ENCODE peak calls at places on chromosomes 6 and 20, in four cellular contexts. Z is IMR-90, M is mesenchymal stem cell, R is trophoblast cell. O is an unnamed sample.

GRCh38 chr6:29490552-29490951 is 2.8 kb upstream of the MAS1L start:
- DNase-seq in Z (no peak), M (no peak), R (no peak), O (no peak)

GRCh38 chr6:8329592-8329991 is 105.8 kb downstream of the SLC35B3 start:
- DNase-seq in R (no peak), Z (no peak), M (no peak), O (no peak)

GRCh38 chr6:112218563-112218962 is 35.8 kb downstream of the LAMA4 start:
- DNase-seq in M (no peak), R (no peak), Z (no peak), O (peak; percentile 16)

GRCh38 chr6:116840091-116840490 is 11.2 kb upstream of the GPRC6A start:
- DNase-seq in M (peak; percentile 39), R (no peak), Z (peak; percentile 50), O (no peak)

GRCh38 chr6:168228676-168229367 is 90.8 kb downstream of the DACT2 start:
- DNase-seq in Z (no peak), M (no peak), R (no peak), O (no peak)

GRCh38 chr6:88975369-88975768 is 12.0 kb upstream of the RNGTT start:
- DNase-seq in R (no peak), M (no peak), Z (no peak), O (no peak)

GRCh38 chr6:75204222-75204958 is 1.5 kb downstream of the COL12A1 start:
- DNase-seq in Z (peak; percentile 96), R (peak; percentile 87), M (peak; percentile 95), O (peak; percentile 85)

GRCh38 chr6:44831002-44831610 is 443.6 kb downstream of the CDC5L start:
- DNase-seq in R (peak; percentile 69), Z (no peak), M (peak; percentile 64), O (peak; percentile 52)

GRCh38 chr6:161111256-161111655 is 119.7 kb downstream of the MAP3K4 start:
- DNase-seq in R (no peak), M (no peak), Z (no peak), O (no peak)

GRCh38 chr6:71349395-71349794 is 60.8 kb downstream of the OGFRL1 start:
- DNase-seq in M (peak; percentile 59), R (peak; percentile 68), Z (peak; percentile 62), O (peak; percentile 36)

GRCh38 chr20:45867811-45868176 is 10.4 kb downstream of the ZSWIM3 start:
- DNase-seq in R (peak; percentile 38), Z (peak; percentile 81), M (peak; percentile 69), O (peak; percentile 32)

GRCh38 chr6:24394777-24395437 is 7.8 kb upstream of the MRS2 start:
- DNase-seq in M (peak; percentile 88), Z (peak; percentile 91), R (peak; percentile 78), O (no peak)

GRCh38 chr6:96460052-96460700 is 61.4 kb upstream of the UFL1 start:
- DNase-seq in M (no peak), R (no peak), Z (no peak), O (no peak)

GRCh38 chr20:4918473-4918872 is 82.8 kb downstream of the SLC23A2 start:
- DNase-seq in Z (no peak), M (no peak), R (no peak), O (no peak)

GRCh38 chr6:157831424-157832249 is 8.6 kb downstream of the SNX9 start:
- DNase-seq in M (no peak), R (no peak), Z (no peak), O (peak; percentile 93)

GRCh38 chr20:59349277-59349676 is 48.9 kb downstream of the EDN3 start:
- DNase-seq in M (no peak), R (no peak), Z (no peak), O (no peak)

GRCh38 chr20:14445902-14446301 is 108.5 kb upstream of the FLRT3 start:
- DNase-seq in M (no peak), R (no peak), Z (no peak), O (no peak)

GRCh38 chr6:79453558-79454042 is 83.6 kb downstream of the LCA5 start:
- DNase-seq in R (peak; percentile 55), M (no peak), Z (no peak), O (no peak)

DNA sequence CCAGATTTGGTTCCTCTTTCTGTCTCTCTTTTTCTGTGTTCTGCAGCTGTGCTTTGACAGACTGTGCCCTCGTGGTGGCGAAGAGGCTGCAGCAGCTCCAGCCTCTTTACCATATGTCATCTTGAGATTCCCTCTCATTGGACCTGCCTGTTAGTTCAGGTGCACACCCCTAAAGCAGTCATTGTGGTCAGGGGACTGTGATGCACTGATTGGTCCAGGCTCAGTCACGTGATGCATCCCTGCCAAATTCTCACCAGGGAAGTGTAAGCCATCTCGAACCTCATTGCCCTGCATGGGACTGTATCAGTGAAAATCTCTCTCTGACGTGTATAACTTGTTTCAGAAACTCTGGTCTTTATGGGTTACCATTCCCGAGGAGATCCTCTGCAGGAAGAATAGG is 160.3 kb downstream of the EYA2 start:
- DNase-seq in M (no peak), Z (no peak), R (no peak), O (no peak)
- H3K18ac ChIP-seq in M (no peak overlapping the region), Z (no peak overlapping the region), R (no peak overlapping the region), O (no peak overlapping the region)

DNA sequence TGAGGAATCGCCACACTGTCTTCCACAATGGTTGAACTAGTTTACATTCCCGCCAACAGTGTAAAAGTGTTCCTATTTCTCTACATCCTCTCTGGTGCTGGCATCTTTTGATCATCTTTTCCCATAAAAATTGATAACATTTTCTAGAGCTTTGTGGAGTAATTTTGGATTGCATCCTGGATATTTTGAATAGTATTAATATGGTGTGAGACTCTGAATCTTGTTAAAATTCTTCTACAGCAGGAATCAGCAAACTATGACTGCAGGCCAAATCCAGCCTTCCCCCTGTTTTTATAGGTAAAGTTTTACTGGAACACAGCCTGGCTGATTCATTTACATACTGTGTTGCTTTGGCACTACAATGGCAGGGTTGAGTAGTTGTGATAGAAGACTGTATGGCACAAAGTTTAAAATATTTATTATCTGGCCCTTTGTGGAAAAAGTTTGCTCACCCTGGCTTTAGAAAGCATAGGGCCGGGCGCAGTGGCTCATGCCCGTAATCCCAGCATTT is 15.0 kb upstream of the RNF8 start:
- DNase-seq in Z (no peak), M (no peak), R (no peak), O (no peak)
- H3K18ac ChIP-seq in Z (no peak overlapping the region), M (no peak overlapping the region), R (no peak overlapping the region), O (no peak overlapping the region)

GRCh38 chr20:63049561-63050221 is 42.9 kb upstream of the BHLHE23 start:
- DNase-seq in R (no peak), M (no peak), Z (no peak), O (no peak)
- H3K18ac ChIP-seq in R (no peak overlapping the region), M (no peak overlapping the region), Z (no peak overlapping the region), O (no peak overlapping the region)

DNA sequence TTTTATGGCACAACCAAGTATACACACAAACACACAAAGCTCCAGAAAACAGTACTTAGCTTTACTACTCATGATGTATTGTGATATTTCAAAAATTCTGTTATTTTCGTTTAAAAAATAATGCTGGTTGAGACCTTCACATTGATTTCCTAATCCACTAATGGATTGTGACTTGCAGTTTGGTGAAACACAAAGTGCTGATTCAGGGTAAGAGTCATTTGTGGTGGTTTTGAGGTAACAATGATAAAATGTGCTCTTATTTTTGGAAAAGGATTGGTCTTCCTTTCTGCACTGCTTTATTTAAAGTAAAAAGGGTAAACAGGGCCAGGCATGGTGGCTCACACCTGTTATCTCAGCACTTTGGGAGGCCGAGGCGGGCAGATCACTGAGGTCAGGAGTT is 1.9 kb downstream of the AAR2 start:
- DNase-seq in Z (no peak), R (no peak), M (no peak), O (no peak)
- H3K18ac ChIP-seq in Z (no peak overlapping the region), R (no peak overlapping the region), M (no peak overlapping the region), O (no peak overlapping the region)

GRCh38 chr6:137403443-137403842 is 90.8 kb downstream of the OLIG3 start:
- DNase-seq in R (no peak), M (no peak), Z (no peak), O (no peak)

GRCh38 chr6:137402143-137402542 is 92.1 kb downstream of the OLIG3 start:
- DNase-seq in Z (no peak), M (no peak), R (no peak), O (no peak)

GRCh38 chr6:137401058-137401457 is 93.1 kb downstream of the OLIG3 start:
- DNase-seq in R (no peak), M (no peak), Z (no peak), O (no peak)

GRCh38 chr6:137403855-137404254 is 90.3 kb downstream of the OLIG3 start:
- DNase-seq in M (no peak), Z (no peak), R (no peak), O (no peak)

GRCh38 chr6:137399949-137400443 is 94.2 kb downstream of the OLIG3 start:
- DNase-seq in Z (no peak), R (no peak), M (no peak), O (no peak)
- H3K18ac ChIP-seq in Z (no peak overlapping the region), R (no peak overlapping the region), M (no peak overlapping the region), O (no peak overlapping the region)

DNA sequence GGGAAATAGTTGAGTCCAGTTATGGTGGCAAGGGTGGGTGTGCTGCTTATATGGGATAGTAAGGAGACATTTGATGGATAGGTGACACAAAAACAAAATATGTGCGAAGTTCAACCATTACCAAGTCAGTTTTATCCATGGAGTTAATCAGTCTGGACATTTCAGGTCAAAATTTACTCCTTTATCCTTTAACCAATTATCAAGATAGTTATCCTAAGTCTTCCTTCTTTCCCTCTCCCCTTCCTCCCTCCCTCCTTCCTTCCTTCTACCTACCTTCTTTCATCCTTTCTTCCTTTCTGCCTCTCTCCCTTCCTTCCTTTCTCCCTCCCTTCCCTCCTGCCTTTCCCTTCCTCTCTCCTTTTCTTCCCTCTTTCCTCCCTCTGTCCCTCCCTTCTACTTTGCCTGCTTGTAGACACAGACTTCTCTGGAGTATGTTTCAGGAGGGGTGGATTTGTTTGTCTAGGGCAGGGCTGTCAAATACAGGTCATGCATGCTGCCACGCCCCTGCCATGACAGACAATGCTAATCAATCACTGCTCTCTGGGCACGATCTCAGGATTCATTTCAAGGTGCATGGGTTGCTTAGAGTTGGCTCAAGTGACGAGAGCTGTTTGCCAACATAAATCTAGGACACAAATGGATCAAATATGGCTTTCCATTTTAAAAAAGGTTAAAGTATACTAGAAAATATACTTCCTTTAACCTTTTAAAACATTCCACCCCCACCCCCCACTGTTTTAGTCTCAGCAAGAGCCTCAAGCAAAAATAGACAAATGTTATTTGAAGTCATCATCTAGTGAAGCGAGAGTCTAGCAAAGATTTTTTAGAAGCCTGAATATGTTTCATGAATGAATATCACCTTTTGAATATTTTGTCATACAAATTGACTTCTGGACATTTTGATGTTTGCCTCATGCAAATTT is 281.6 kb upstream of the CITED2 start:
- DNase-seq in Z (no peak), M (no peak), R (no peak), O (no peak)
- H3K18ac ChIP-seq in Z (no peak overlapping the region), M (no peak overlapping the region), R (no peak overlapping the region), O (no peak overlapping the region)

DNA sequence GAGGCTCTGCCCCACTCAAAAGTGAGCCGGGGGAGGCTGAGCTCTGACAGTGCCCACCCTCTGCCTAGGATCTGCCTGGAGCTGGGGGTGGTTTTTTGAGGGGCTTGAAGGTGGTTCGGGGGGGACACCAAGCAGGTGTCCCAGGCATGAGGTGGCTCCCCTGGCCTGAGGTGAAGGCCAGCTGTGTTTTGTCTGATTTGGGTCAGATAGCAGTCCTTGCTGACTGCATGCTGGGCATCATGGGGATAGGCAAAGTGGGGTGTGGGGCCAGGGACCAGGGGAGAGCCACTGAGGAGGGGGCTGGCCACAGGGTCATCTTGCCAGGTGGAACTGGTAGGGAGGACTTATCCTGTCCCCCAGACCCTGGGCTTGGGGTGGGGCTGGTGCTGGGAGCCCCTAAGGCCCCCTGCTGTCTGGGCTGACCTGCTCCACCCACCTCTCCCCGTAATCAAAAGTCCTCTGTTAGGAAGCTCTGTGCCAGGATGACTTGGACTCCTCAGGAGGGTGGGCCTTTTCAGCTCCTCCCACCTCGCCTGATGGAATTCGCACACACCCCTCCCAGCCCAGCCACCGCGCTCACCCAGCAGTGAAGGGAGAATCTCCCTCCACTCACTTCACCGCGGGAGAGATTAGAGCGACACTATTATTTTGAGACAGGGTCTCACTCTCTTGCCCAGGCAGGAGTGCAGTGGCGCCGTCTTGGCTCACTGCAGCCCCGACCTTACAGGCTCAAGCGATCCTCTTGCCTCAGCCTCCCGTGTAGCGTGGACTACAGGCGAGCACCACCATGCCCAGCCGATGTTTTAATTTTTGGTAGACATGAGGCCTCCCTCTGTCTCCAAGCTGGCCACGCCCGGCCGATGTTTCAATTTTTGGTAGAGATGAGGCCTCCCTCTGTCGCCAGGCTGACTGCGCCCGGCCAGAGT is 1.5 kb upstream of the COL9A3 start:
- DNase-seq in R (peak; percentile 46), Z (peak; percentile 41), M (peak; percentile 44), O (peak; percentile 91)
- H3K18ac ChIP-seq in R (peak overlapping the region; percentile 21), Z (no peak overlapping the region), M (peak overlapping the region; percentile 49), O (peak overlapping the region; percentile 12)